ENCODE peak calls at places on chromosomes 5 and 9, in seven cellular contexts. E is neuronal stem cell; F is lower lobe of right lung; C is SJSA1; J is CD8-positive, alpha-beta T cell; Z is AG04450; Y is naive thymus-derived CD4-positive, alpha-beta T cell. M is an unnamed sample.

GRCh38 chr9:84266087-84266561 is 74.4 kb downstream of the SLC28A3 start:
- DNase-seq in Y (no peak), E (no peak), F (no peak), C (no peak), Z (no peak), J (no peak), M (no peak)

GRCh38 chr9:69949396-69949795 is 94.3 kb upstream of the MAMDC2 start:
- DNase-seq in F (no peak), Z (no peak), C (no peak), J (no peak), Y (no peak), E (no peak), M (no peak)

GRCh38 chr5:81908771-81909170 is 63.1 kb upstream of the ATG10 start:
- DNase-seq in Y (no peak), Z (no peak), E (no peak), J (no peak), C (no peak), F (no peak), M (no peak)

GRCh38 chr9:86923061-86923460 is 24.2 kb downstream of the GAS1 start:
- DNase-seq in J (no peak), C (no peak), Y (no peak), Z (no peak), F (no peak), E (no peak), M (no peak)

GRCh38 chr9:120729796-120730195 is 15.5 kb upstream of the MEGF9 start:
- DNase-seq in C (no peak), Z (no peak), J (no peak), F (no peak), E (no peak), Y (no peak), M (no peak)

GRCh38 chr5:123028222-123028621 is 8.3 kb downstream of the PPIC start:
- DNase-seq in Y (no peak), F (no peak), E (no peak), Z (no peak), C (no peak), J (no peak), M (no peak)

GRCh38 chr9:121773954-121774714 is 122.7 kb downstream of the DAB2IP start:
- DNase-seq in Y (no peak), E (no peak), C (no peak), F (peak; percentile 39), Z (no peak), J (no peak), M (no peak)

GRCh38 chr9:119298076-119298853 is 71.0 kb downstream of the BRINP1 start:
- DNase-seq in E (no peak), F (no peak), C (no peak), J (no peak), Z (no peak), Y (no peak), M (no peak)

GRCh38 chr5:59569608-59570334 is 323.8 kb downstream of the PDE4D start:
- DNase-seq in C (no peak), F (no peak), Y (no peak), J (no peak), E (no peak), Z (no peak), M (no peak)

GRCh38 chr9:19431361-19432171 is 22.8 kb downstream of the ACER2 start:
- DNase-seq in F (no peak), Z (no peak), Y (no peak), E (no peak), J (no peak), C (no peak), M (no peak)

GRCh38 chr5:146409081-146409671 is 38.0 kb upstream of the TCERG1 start:
- DNase-seq in J (no peak), E (peak; percentile 9), Y (no peak), C (peak; percentile 55), F (no peak), Z (no peak), M (no peak)

GRCh38 chr5:142432369-142432863 is 107.6 kb upstream of the SPRY4 start:
- DNase-seq in Y (peak; percentile 32), F (peak; percentile 66), E (no peak), C (peak; percentile 73), J (peak; percentile 63), Z (no peak), M (peak; percentile 60)

GRCh38 chr9:70390922-70391321 is 23.5 kb downstream of the KLF9 start:
- DNase-seq in E (no peak), C (peak; percentile 47), Z (no peak), J (no peak), F (no peak), Y (no peak), M (no peak)

GRCh38 chr9:76810377-76810957 is 46.2 kb downstream of the PCA3 start:
- DNase-seq in E (peak; percentile 52), J (no peak), F (no peak), Y (no peak), C (peak; percentile 33), Z (peak; percentile 38), M (peak; percentile 36)

GRCh38 chr5:83871533-83872380 is 151.1 kb upstream of the HAPLN1 start:
- DNase-seq in Y (no peak), E (no peak), Z (no peak), C (peak; percentile 66), F (no peak), J (no peak), M (no peak)

GRCh38 chr9:100277166-100277979 is 75.4 kb downstream of the TEX10 start:
- DNase-seq in J (no peak), C (no peak), Y (no peak), E (no peak), Z (no peak), F (no peak), M (no peak)

GRCh38 chr9:20237686-20238085 is 384.6 kb downstream of the MLLT3 start:
- DNase-seq in E (no peak), J (no peak), C (no peak), Z (no peak), Y (no peak), F (no peak), M (no peak)

GRCh38 chr9:534886-535285 is 306.6 kb upstream of the DMRT1 start:
- DNase-seq in J (no peak), E (no peak), Z (no peak), F (no peak), Y (no peak), C (no peak), M (no peak)

GRCh38 chr5:115813719-115814118 is 2.7 kb downstream of the CDO1 start:
- DNase-seq in J (no peak), E (no peak), Z (no peak), F (no peak), Y (no peak), C (no peak), M (no peak)

GRCh38 chr5:112718344-112718743 is 19.3 kb upstream of the APC start:
- DNase-seq in J (no peak), C (no peak), Z (no peak), E (peak; percentile 9), F (no peak), Y (no peak), M (no peak)

GRCh38 chr5:75552764-75553163 is 41.1 kb downstream of the POLK start:
- DNase-seq in E (no peak), C (no peak), Y (no peak), J (no peak), F (no peak), Z (no peak), M (no peak)

GRCh38 chr9:27801511-27801910 is 228.2 kb upstream of the C9orf72 start:
- DNase-seq in F (no peak), C (no peak), Z (no peak), E (no peak), Y (no peak), J (no peak), M (no peak)

GRCh38 chr5:103505581-103506305 is 56.8 kb downstream of the NUDT12 start:
- DNase-seq in C (no peak), Z (peak; percentile 32), E (no peak), Y (no peak), F (no peak), J (no peak), M (no peak)

GRCh38 chr5:96588551-96588950 is 73.6 kb upstream of the CAST start:
- DNase-seq in Z (no peak), C (no peak), Y (no peak), J (no peak), E (no peak), F (no peak), M (no peak)

GRCh38 chr9:128006360-128007024 is 25.7 kb upstream of the EEIG1 start:
- DNase-seq in J (no peak), Z (no peak), C (no peak), F (no peak), Y (no peak), E (no peak), M (no peak)
- H3K27me3 ChIP-seq in J (no peaks in the 10 kb centered on the region), Z (no peaks in the 10 kb centered on the region), C (no peaks in the 10 kb centered on the region), F (no peaks in the 10 kb centered on the region), Y (no peaks in the 10 kb centered on the region), E (no peaks in the 10 kb centered on the region), M (no peaks in the 10 kb centered on the region)

GRCh38 chr9:132114102-132114707 is 34.5 kb upstream of the MED27 start:
- DNase-seq in C (peak; percentile 28), F (peak; percentile 64), J (peak; percentile 61), Z (peak; percentile 23), Y (peak; percentile 34), E (peak; percentile 76), M (peak; percentile 81)
- H3K27me3 ChIP-seq in C (no peaks in the 10 kb centered on the region), F (peaks cover 41% of the 10 kb centered on the region), J (peaks cover 5% of the 10 kb centered on the region), Z (peaks cover 23% of the 10 kb centered on the region), Y (no peaks in the 10 kb centered on the region), E (no peaks in the 10 kb centered on the region), M (no peaks in the 10 kb centered on the region)

DNA sequence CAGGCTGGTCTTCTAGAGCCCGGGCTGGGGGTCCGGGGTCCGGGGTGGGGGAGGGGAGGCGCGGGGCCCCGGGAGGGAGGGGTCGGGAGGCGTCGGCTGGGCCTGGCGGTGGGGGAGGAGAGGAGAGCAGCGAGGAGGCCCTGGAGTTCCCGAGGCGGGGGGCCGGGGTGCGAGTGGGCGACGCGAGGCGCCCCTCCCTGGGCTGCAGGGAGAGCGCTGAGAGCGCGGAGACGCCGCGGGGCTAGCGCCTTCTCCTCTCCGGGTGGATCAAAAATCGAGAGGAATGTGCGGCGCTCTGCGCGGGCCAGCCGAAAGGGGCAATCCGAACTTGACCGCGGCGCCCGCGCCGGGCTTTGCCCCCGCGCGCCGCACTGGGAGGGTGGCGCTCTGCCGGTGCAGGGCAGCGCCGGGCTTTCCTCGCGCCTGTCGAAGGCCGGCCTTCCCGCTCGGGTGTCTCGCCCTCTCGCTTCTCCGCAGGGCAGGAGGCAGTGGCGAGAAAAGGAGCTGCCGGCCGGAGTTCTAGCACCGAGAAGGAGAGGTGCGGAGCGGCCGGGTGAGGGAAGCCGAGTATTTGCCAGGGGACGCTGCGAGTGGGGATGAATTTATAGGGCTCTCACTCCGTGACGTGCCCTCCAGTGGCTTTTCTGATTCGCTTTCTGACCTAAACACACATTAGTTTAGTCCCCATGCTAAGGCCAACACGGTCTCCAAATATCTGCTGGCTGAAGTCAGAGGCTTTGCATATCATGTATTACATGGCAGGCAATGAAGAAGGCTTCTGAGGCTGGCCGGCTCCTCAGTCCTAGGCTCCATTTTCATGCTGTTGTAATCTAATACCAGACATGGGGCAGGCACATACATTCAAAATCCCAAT is at the start of gene GDNF:
- DNase-seq in F (no peak), Z (peak; percentile 67), Y (no peak), J (no peak), E (no peak), C (peak; percentile 90), M (peak; percentile 85)
- H3K27me3 ChIP-seq in F (peaks cover 74% of the 10 kb centered on the region), Z (peaks cover 3% of the 10 kb centered on the region), Y (peaks cover 7% of the 10 kb centered on the region), J (peaks cover 7% of the 10 kb centered on the region), E (peaks cover 65% of the 10 kb centered on the region), C (no peaks in the 10 kb centered on the region), M (no peaks in the 10 kb centered on the region)

GRCh38 chr5:995318-995717 is 13.3 kb upstream of the NKD2 start:
- DNase-seq in F (no peak), Y (no peak), J (no peak), Z (no peak), C (no peak), E (no peak), M (no peak)
- H3K27me3 ChIP-seq in F (no peaks in the 10 kb centered on the region), Y (no peaks in the 10 kb centered on the region), J (no peaks in the 10 kb centered on the region), Z (peaks cover 29% of the 10 kb centered on the region), C (no peaks in the 10 kb centered on the region), E (no peaks in the 10 kb centered on the region), M (no peaks in the 10 kb centered on the region)